ENCODE peak calls at places on chromosomes 3 and 15, in ten cellular contexts. J is A549, D is ascending aorta, H is PC-9, L is tibial nerve, U is tibial artery, Q is fibroblast of lung, X is testis, P is IMR-90, B is left ventricle myocardium inferior. T is an unnamed sample.

GRCh38 chr15:91219203-91219602 is 119.1 kb downstream of the SV2B start:
- DNase-seq in J (no peak), D (no peak), H (no peak), L (no peak), U (no peak), Q (no peak), X (no peak), P (no peak), B (no peak), T (no peak)

GRCh38 chr3:29585368-29585767 is 304.5 kb downstream of the RBMS3 start:
- DNase-seq in J (no peak), D (no peak), H (no peak), L (no peak), U (no peak), Q (no peak), X (no peak), P (no peak), B (no peak), T (no peak)

GRCh38 chr15:68820205-68820588 is 498 bp downstream of the ANP32A start:
- DNase-seq in J (peak; percentile 31), D (no peak), H (peak; percentile 16), L (no peak), U (peak; percentile 72), Q (no peak), X (peak; percentile 49), P (no peak), B (peak; percentile 49), T (peak; percentile 62)

GRCh38 chr3:15512173-15512572 is 9.3 kb downstream of the COLQ start:
- DNase-seq in J (no peak), D (no peak), H (peak; percentile 9), L (no peak), U (peak; percentile 73), Q (peak; percentile 36), X (peak; percentile 41), P (peak; percentile 27), B (peak; percentile 73), T (peak; percentile 82)

GRCh38 chr15:77599899-77600298 is 32.8 kb downstream of the LINGO1 start:
- DNase-seq in J (peak; percentile 49), D (no peak), H (no peak), L (no peak), U (no peak), Q (peak; percentile 26), X (peak; percentile 78), P (peak; percentile 22), B (peak; percentile 43), T (peak; percentile 60)

GRCh38 chr3:69425249-69425648 is 39.4 kb upstream of the FRMD4B start:
- DNase-seq in J (peak; percentile 7), D (no peak), H (peak; percentile 34), L (no peak), U (no peak), Q (peak; percentile 21), X (peak; percentile 27), P (peak; percentile 7), B (no peak), T (no peak)

GRCh38 chr15:92650256-92650655 is 5.3 kb downstream of the FAM174B start:
- DNase-seq in J (no peak), D (no peak), H (no peak), L (no peak), U (no peak), Q (peak; percentile 67), X (peak; percentile 66), P (no peak), B (no peak), T (no peak)

GRCh38 chr15:78061963-78062427 is 15.5 kb downstream of the TBC1D2B start:
- DNase-seq in J (no peak), D (no peak), H (no peak), L (no peak), U (peak; percentile 65), Q (peak; percentile 66), X (peak; percentile 51), P (peak; percentile 53), B (no peak), T (no peak)

GRCh38 chr3:157776822-157777221 is 273.6 kb upstream of the VEPH1 start:
- DNase-seq in J (no peak), D (no peak), H (no peak), L (no peak), U (no peak), Q (no peak), X (no peak), P (no peak), B (no peak), T (no peak)

GRCh38 chr3:187616307-187616939 is 53.8 kb downstream of the SST start:
- DNase-seq in J (peak; percentile 18), D (no peak), H (peak; percentile 16), L (no peak), U (no peak), Q (peak; percentile 43), X (peak; percentile 50), P (peak; percentile 55), B (no peak), T (peak; percentile 34)

GRCh38 chr15:45648521-45649200 is 13.8 kb downstream of the SQOR start:
- DNase-seq in J (peak; percentile 24), D (no peak), H (peak; percentile 37), L (no peak), U (no peak), Q (peak; percentile 76), X (no peak), P (peak; percentile 86), B (no peak), T (no peak)

GRCh38 chr15:47517737-47518136 is 199.6 kb upstream of the SEMA6D start:
- DNase-seq in J (no peak), D (no peak), H (no peak), L (no peak), U (no peak), Q (peak; percentile 37), X (no peak), P (peak; percentile 13), B (no peak), T (no peak)

GRCh38 chr15:60004846-60005351 is 788 bp downstream of the FOXB1 start:
- DNase-seq in J (no peak), D (no peak), H (no peak), L (no peak), U (no peak), Q (peak; percentile 12), X (no peak), P (peak; percentile 6), B (no peak), T (no peak)

GRCh38 chr3:190034446-190034845 is 86.3 kb downstream of the P3H2 start:
- DNase-seq in J (no peak), D (no peak), H (no peak), L (no peak), U (no peak), Q (no peak), X (no peak), P (no peak), B (no peak), T (no peak)
- H3K4me1 ChIP-seq in J (peaks cover 39% of the 10 kb centered on the region), D (no peaks in the 10 kb centered on the region), H (peaks cover 12% of the 10 kb centered on the region), L (no peaks in the 10 kb centered on the region), U (peaks cover 13% of the 10 kb centered on the region), Q (peaks cover 3% of the 10 kb centered on the region), X (no peaks in the 10 kb centered on the region), P (peaks cover 3% of the 10 kb centered on the region), B (no peaks in the 10 kb centered on the region), T (peaks cover 5% of the 10 kb centered on the region)

GRCh38 chr3:197926418-197926817 is 23.6 kb upstream of the RPL35A start:
- DNase-seq in J (no peak), D (no peak), H (no peak), L (no peak), U (no peak), Q (no peak), X (no peak), P (no peak), B (no peak), T (no peak)
- TF ChIP-seq CTCF in J (no peak), D (no peak), H (peak; percentile 52), L (no peak), U (no peak), Q (no peak), X (no peak), P (no peak), B (no peak), T (no peak)

GRCh38 chr3:11636372-11636760 is 7.3 kb downstream of the VGLL4 start:
- DNase-seq in J (no peak), D (no peak), H (no peak), L (no peak), U (no peak), Q (no peak), X (no peak), P (no peak), B (no peak), T (no peak)

GRCh38 chr3:11635671-11636371 is 7.9 kb downstream of the VGLL4 start:
- DNase-seq in J (no peak), D (no peak), H (no peak), L (no peak), U (no peak), Q (no peak), X (no peak), P (no peak), B (no peak), T (no peak)

GRCh38 chr3:11632966-11633365 is 10.7 kb downstream of the VGLL4 start:
- DNase-seq in J (no peak), D (no peak), H (no peak), L (no peak), U (no peak), Q (no peak), X (no peak), P (no peak), B (no peak), T (no peak)

GRCh38 chr3:11634081-11634635 is 9.6 kb downstream of the VGLL4 start:
- DNase-seq in J (no peak), D (no peak), H (no peak), L (no peak), U (no peak), Q (no peak), X (no peak), P (no peak), B (peak; percentile 40), T (no peak)

GRCh38 chr3:11634974-11635612 is 8.6 kb downstream of the VGLL4 start:
- DNase-seq in J (no peak), D (no peak), H (no peak), L (no peak), U (no peak), Q (no peak), X (no peak), P (no peak), B (no peak), T (no peak)
- H3K4me1 ChIP-seq in J (peaks cover 12% of the 10 kb centered on the region), D (peaks cover 70% of the 10 kb centered on the region), H (no peaks in the 10 kb centered on the region), L (peaks cover 83% of the 10 kb centered on the region), U (peaks cover 100% of the 10 kb centered on the region), Q (peaks cover 5% of the 10 kb centered on the region), X (peaks cover 83% of the 10 kb centered on the region), P (peaks cover 46% of the 10 kb centered on the region), B (peaks cover 100% of the 10 kb centered on the region), T (peaks cover 91% of the 10 kb centered on the region)

GRCh38 chr15:54273928-54274327 is 295.7 kb downstream of the UNC13C start:
- DNase-seq in J (no peak), D (no peak), H (no peak), L (no peak), U (no peak), Q (no peak), X (peak; percentile 43), P (no peak), B (no peak), T (no peak)
- TF ChIP-seq CTCF in J (no peak), D (no peak), H (peak; percentile 25), L (no peak), U (no peak), Q (no peak), X (no peak), P (no peak), B (no peak), T (no peak)

T was measured in heart right ventricle.